ENCODE peak calls at places on chromosomes 11 and 22, in five cellular contexts. One of them, this sample, is unnamed.
A peak's percentile ranks its signal among the peaks of the same experiment; 100 is the strongest.

GRCh38 chr11:48036466-48036865 is 56.1 kb downstream of the PTPRJ start:
- DNase-seq in GM04503: no peak
- DNase-seq in effector memory CD4-positive, alpha-beta T cell: no peak
- DNase-seq in activated CD8-positive, alpha-beta T cell treated with anti-CD3 and anti-CD28 coated beads for 36 hours: no peak
- DNase-seq in GM20000: no peak
- DNase-seq in this sample: no peak

GRCh38 chr11:30560345-30561106 is 25.6 kb downstream of the MPPED2 start:
- DNase-seq in GM04503: no peak
- DNase-seq in effector memory CD4-positive, alpha-beta T cell: no peak
- DNase-seq in activated CD8-positive, alpha-beta T cell treated with anti-CD3 and anti-CD28 coated beads for 36 hours: no peak
- DNase-seq in GM20000: no peak
- DNase-seq in this sample: no peak

GRCh38 chr22:30249049-30250038 is 2.8 kb upstream of the LIF start:
- DNase-seq in GM04503: no peak
- DNase-seq in effector memory CD4-positive, alpha-beta T cell: no peak
- DNase-seq in activated CD8-positive, alpha-beta T cell treated with anti-CD3 and anti-CD28 coated beads for 36 hours: no peak
- DNase-seq in GM20000: no peak
- DNase-seq in this sample: peak; percentile 66

GRCh38 chr11:64809781-64810241 is 540 bp downstream of the MEN1 start:
- DNase-seq in GM04503: no peak
- DNase-seq in effector memory CD4-positive, alpha-beta T cell: no peak
- DNase-seq in activated CD8-positive, alpha-beta T cell treated with anti-CD3 and anti-CD28 coated beads for 36 hours: peak; percentile 45
- DNase-seq in GM20000: peak; percentile 46
- DNase-seq in this sample: no peak

GRCh38 chr11:72321381-72321996 is 77.5 kb upstream of the PHOX2A start:
- DNase-seq in GM04503: no peak
- DNase-seq in effector memory CD4-positive, alpha-beta T cell: no peak
- DNase-seq in activated CD8-positive, alpha-beta T cell treated with anti-CD3 and anti-CD28 coated beads for 36 hours: no peak
- DNase-seq in GM20000: no peak
- DNase-seq in this sample: no peak

GRCh38 chr11:107259826-107260225 is 197.8 kb downstream of the CWF19L2 start:
- DNase-seq in GM04503: no peak
- DNase-seq in effector memory CD4-positive, alpha-beta T cell: no peak
- DNase-seq in activated CD8-positive, alpha-beta T cell treated with anti-CD3 and anti-CD28 coated beads for 36 hours: no peak
- DNase-seq in GM20000: no peak
- DNase-seq in this sample: no peak

GRCh38 chr11:66787934-66788758 is 55.1 kb upstream of the RCE1 start:
- DNase-seq in GM04503: no peak
- DNase-seq in effector memory CD4-positive, alpha-beta T cell: no peak
- DNase-seq in activated CD8-positive, alpha-beta T cell treated with anti-CD3 and anti-CD28 coated beads for 36 hours: no peak
- DNase-seq in GM20000: no peak
- DNase-seq in this sample: no peak

GRCh38 chr11:113618360-113618759 is 87.7 kb downstream of the TMPRSS5 start:
- DNase-seq in GM04503: peak; percentile 65
- DNase-seq in effector memory CD4-positive, alpha-beta T cell: no peak
- DNase-seq in activated CD8-positive, alpha-beta T cell treated with anti-CD3 and anti-CD28 coated beads for 36 hours: no peak
- DNase-seq in GM20000: no peak
- DNase-seq in this sample: no peak

GRCh38 chr11:64384039-64384737 is 25.2 kb downstream of the RPS6KA4 start:
- DNase-seq in GM04503: no peak
- DNase-seq in effector memory CD4-positive, alpha-beta T cell: no peak
- DNase-seq in activated CD8-positive, alpha-beta T cell treated with anti-CD3 and anti-CD28 coated beads for 36 hours: no peak
- DNase-seq in GM20000: no peak
- DNase-seq in this sample: no peak

GRCh38 chr11:77130763-77131513 is 2.9 kb downstream of the MYO7A start:
- DNase-seq in GM04503: no peak
- DNase-seq in effector memory CD4-positive, alpha-beta T cell: no peak
- DNase-seq in activated CD8-positive, alpha-beta T cell treated with anti-CD3 and anti-CD28 coated beads for 36 hours: no peak
- DNase-seq in GM20000: no peak
- DNase-seq in this sample: peak; percentile 62

GRCh38 chr22:38016182-38017078 is 32.1 kb upstream of the SOX10 start:
- DNase-seq in GM04503: no peak
- DNase-seq in effector memory CD4-positive, alpha-beta T cell: no peak
- DNase-seq in activated CD8-positive, alpha-beta T cell treated with anti-CD3 and anti-CD28 coated beads for 36 hours: no peak
- DNase-seq in GM20000: no peak
- DNase-seq in this sample: peak; percentile 62

GRCh38 chr11:36350137-36350513 is 54.0 kb downstream of the PRR5L start:
- DNase-seq in GM04503: no peak
- DNase-seq in effector memory CD4-positive, alpha-beta T cell: no peak
- DNase-seq in activated CD8-positive, alpha-beta T cell treated with anti-CD3 and anti-CD28 coated beads for 36 hours: peak; percentile 30
- DNase-seq in GM20000: no peak
- DNase-seq in this sample: no peak

GRCh38 chr11:103619480-103619879 is 417.0 kb upstream of the DDI1 start:
- DNase-seq in GM04503: no peak
- DNase-seq in effector memory CD4-positive, alpha-beta T cell: no peak
- DNase-seq in activated CD8-positive, alpha-beta T cell treated with anti-CD3 and anti-CD28 coated beads for 36 hours: no peak
- DNase-seq in GM20000: no peak
- DNase-seq in this sample: peak; percentile 19

GRCh38 chr11:117872420-117872961 is 4.0 kb downstream of the FXYD6 start:
- DNase-seq in GM04503: no peak
- DNase-seq in effector memory CD4-positive, alpha-beta T cell: no peak
- DNase-seq in activated CD8-positive, alpha-beta T cell treated with anti-CD3 and anti-CD28 coated beads for 36 hours: no peak
- DNase-seq in GM20000: no peak
- DNase-seq in this sample: peak; percentile 55

GRCh38 chr22:39148727-39149535 is 3.5 kb downstream of the CBX7 start:
- DNase-seq in GM04503: no peak
- DNase-seq in effector memory CD4-positive, alpha-beta T cell: peak; percentile 67
- DNase-seq in activated CD8-positive, alpha-beta T cell treated with anti-CD3 and anti-CD28 coated beads for 36 hours: peak; percentile 88
- DNase-seq in GM20000: peak; percentile 91
- DNase-seq in this sample: no peak

This sample was measured in mucosa of gallbladder.